ENCODE peak calls at places on chromosomes 11 and 22, in five cellular contexts. U, V, C, E and O are unnamed samples.
A peak's percentile ranks its signal among the peaks of the same experiment; 100 is the strongest.

GRCh38 chr11:5123802-5124521 is 14.2 kb downstream of the OR52A5 start:
- DNase-seq in U (peak; percentile 92), V (peak; percentile 58), C (peak; percentile 24), E (peak; percentile 19), O (peak; percentile 43)

GRCh38 chr11:65872555-65873279 is at the start of gene EFEMP2:
- DNase-seq in U (peak; percentile 70), V (no peak), C (peak; percentile 61), E (no peak), O (peak; percentile 96)

GRCh38 chr11:103542851-103543250 is 433.6 kb downstream of the DYNC2H1 start:
- DNase-seq in U (no peak), V (no peak), C (no peak), E (no peak), O (no peak)

GRCh38 chr22:29457730-29458129 is 19.3 kb downstream of the RFPL1 start:
- DNase-seq in U (peak; percentile 54), V (no peak), C (no peak), E (no peak), O (peak; percentile 94)

GRCh38 chr22:44595841-44596341 is 97.9 kb upstream of the RTL6 start:
- DNase-seq in U (no peak), V (no peak), C (no peak), E (no peak), O (no peak)

GRCh38 chr22:32957093-32957835 is 100.9 kb downstream of the SYN3 start:
- DNase-seq in U (no peak), V (no peak), C (no peak), E (no peak), O (no peak)

GRCh38 chr22:43007519-43008102 is 7.3 kb downstream of the PACSIN2 start:
- DNase-seq in U (peak; percentile 86), V (peak; percentile 72), C (no peak), E (no peak), O (peak; percentile 87)

GRCh38 chr22:37484115-37485005 is 1.8 kb downstream of the MFNG start:
- DNase-seq in U (no peak), V (peak; percentile 72), C (peak; percentile 80), E (peak; percentile 52), O (peak; percentile 87)

GRCh38 chr11:61347916-61348461 is 13.7 kb downstream of the CYB561A3 start:
- DNase-seq in U (no peak), V (no peak), C (no peak), E (no peak), O (peak; percentile 89)

GRCh38 chr11:116976941-116977570 is 121.2 kb downstream of the SIK3 start:
- DNase-seq in U (peak; percentile 27), V (no peak), C (no peak), E (no peak), O (no peak)

GRCh38 chr22:32539631-32540449 is 65.2 kb downstream of the FBXO7 start:
- DNase-seq in U (no peak), V (no peak), C (no peak), E (no peak), O (no peak)

GRCh38 chr11:78725200-78725599 is 150.5 kb upstream of the NARS2 start:
- DNase-seq in U (no peak), V (no peak), C (no peak), E (no peak), O (no peak)

DNA sequence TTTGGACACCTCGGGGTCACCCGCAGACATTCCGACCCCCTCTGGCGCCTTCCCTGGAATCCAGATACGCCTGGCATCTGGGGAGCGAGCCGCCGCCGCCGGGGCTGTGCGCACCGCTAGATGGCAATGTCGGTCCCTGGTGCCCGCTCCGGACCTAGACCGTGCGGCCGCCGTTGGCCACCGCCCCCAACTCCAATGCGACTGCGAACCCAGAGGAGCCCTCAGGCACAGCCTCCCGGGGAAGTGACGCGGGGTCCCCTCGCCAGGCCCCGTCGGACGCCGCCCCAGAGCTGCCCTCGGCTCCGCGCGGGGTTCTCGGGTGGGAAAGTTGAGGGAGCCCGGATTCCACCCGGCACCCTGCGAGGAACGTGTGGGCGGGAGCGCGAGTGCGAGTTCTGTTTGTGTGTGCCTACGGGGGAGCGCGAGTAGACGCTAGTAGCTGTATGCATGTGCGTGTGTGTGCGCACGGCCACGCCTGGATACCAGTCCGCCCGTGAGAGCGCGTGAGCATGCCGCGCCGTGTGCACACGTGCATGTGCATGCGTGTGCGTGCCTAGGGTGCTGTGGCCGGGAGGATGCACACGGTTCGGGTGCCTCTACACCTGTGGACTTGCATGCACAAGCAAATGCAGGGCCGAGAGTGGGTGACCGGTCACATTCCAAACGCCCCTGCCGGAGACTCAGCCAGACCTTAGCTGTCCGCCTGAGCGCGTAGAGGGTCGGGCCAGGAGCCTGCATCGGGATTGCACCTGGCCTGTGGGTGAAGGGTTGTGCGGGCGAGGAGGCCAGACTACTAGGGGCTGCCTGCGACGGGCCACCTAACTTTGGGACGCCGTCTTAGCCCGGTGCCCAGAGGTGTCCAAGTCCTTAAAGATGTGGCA is 1.9 kb downstream of the CHRM4 start:
- DNase-seq in U (peak; percentile 83), V (peak; percentile 73), C (peak; percentile 67), E (no peak), O (peak; percentile 100)
- H3K27ac ChIP-seq in U (no peak overlapping the region), V (no peak overlapping the region), C (no peak overlapping the region), E (no peak overlapping the region), O (no peak overlapping the region)

GRCh38 chr11:122161191-122161590 is 45.2 kb upstream of the BLID start:
- DNase-seq in U (no peak), V (no peak), C (no peak), E (no peak), O (no peak)

GRCh38 chr11:122162095-122162494 is 46.1 kb upstream of the BLID start:
- DNase-seq in U (peak; percentile 64), V (no peak), C (no peak), E (no peak), O (peak; percentile 26)

GRCh38 chr11:122157540-122158173 is 41.6 kb upstream of the BLID start:
- DNase-seq in U (peak; percentile 55), V (no peak), C (no peak), E (no peak), O (no peak)

GRCh38 chr11:122159861-122160260 is 43.8 kb upstream of the BLID start:
- DNase-seq in U (no peak), V (no peak), C (no peak), E (no peak), O (no peak)

DNA sequence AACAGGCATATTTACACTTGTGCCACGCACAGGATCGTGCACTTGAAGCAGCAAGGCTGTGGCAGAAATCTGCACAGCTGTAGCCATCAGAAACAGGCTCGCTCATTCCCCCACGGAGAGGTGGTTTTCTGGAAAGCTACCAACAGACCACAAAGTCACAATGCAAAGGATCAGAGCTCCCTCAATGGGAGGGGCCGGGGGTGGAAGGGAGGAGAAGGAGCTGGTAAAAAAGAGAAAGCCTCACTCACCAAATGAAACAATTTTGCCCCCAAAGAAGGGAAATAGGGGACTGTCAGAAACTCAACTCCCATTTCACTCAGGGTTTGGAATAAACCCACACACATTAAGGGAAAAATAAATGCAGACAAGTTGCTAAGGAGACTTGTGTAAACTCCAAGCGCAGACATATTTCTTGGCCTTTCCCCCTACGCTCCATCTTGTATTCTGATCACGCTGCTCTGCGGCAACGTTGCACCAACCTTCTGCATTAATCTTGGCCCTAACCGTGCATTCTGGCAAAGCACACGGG is 43.2 kb upstream of the BLID start:
- DNase-seq in U (peak; percentile 69), V (no peak), C (peak; percentile 20), E (no peak), O (no peak)
- H3K27ac ChIP-seq in U (peak overlapping the region; percentile 91), V (peak overlapping the region; percentile 49), C (peak overlapping the region; percentile 72), E (no peak overlapping the region), O (peak overlapping the region; percentile 95)

GRCh38 chr11:113885897-113886296 is 10.5 kb upstream of the USP28 start:
- DNase-seq in U (no peak), V (no peak), C (no peak), E (no peak), O (peak; percentile 6)
- H3K27ac ChIP-seq in U (no peak overlapping the region), V (no peak overlapping the region), C (no peak overlapping the region), E (no peak overlapping the region), O (no peak overlapping the region)

GRCh38 chr11:62443390-62444201 is 24.8 kb downstream of the SCGB1A1 start:
- DNase-seq in U (peak; percentile 76), V (no peak), C (peak; percentile 31), E (no peak), O (peak; percentile 79)
- H3K27ac ChIP-seq in U (peak overlapping the region; percentile 91), V (peak overlapping the region; percentile 37), C (peak overlapping the region; percentile 77), E (no peak overlapping the region), O (peak overlapping the region; percentile 80)

GRCh38 chr22:28025866-28026575 is 107.0 kb upstream of the PITPNB start:
- DNase-seq in U (no peak), V (peak; percentile 10), C (peak; percentile 4), E (no peak), O (peak; percentile 18)

GRCh38 chr22:28025333-28025732 is 106.3 kb upstream of the PITPNB start:
- DNase-seq in U (no peak), V (peak; percentile 18), C (peak; percentile 1), E (no peak), O (peak; percentile 26)

GRCh38 chr22:28029201-28029948 is 110.3 kb upstream of the PITPNB start:
- DNase-seq in U (peak; percentile 27), V (peak; percentile 82), C (peak; percentile 45), E (no peak), O (peak; percentile 92)

GRCh38 chr22:28029962-28030361 is 110.9 kb upstream of the PITPNB start:
- DNase-seq in U (no peak), V (no peak), C (no peak), E (no peak), O (peak; percentile 63)

DNA sequence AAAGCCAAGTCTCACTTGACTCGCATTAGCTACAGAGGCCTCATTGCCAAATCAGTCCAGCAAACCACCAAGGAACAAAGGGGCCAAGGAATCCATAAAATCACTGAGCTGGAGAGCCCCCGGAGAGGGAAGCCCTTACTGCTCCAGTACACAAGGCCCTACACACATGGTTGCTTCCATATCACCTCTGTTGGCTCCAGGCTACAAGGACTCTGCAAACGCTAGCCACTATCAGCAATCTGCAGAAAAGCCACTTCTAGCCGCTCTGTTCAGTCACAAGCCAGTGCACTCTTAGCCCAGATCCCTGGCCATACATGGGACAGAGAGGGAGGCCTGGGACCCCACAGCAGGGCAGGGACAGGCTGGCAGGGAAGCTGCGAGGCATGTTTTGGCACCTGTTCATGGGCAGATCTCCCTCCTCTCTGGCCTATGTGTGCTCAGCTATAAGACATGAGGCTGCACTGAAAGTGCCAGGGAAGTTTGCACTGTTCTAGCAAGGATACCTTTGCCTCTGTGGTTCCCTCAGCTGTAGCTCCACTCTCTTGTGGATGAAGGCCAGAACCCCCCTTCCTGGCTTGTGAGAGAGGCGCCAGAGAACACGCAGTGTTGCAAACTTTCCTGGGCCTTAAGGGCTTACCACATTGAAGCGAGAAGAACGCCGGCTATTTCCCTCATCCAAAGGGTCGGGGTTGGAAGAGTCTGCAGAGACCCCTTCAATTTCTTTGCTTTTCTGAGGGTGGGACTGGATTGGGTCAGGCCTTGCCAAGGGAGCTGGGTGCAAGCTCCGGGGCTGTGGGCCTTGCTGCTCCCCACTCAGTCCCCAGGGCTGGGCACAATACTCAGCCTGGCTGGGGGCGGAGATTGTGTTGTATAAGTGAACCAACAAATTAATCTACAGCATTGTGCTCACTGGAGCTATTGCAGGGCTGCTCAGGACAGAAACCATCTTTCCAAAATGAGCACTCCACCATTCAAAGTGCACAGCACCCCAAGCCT is 108.7 kb upstream of the PITPNB start:
- DNase-seq in U (no peak), V (no peak), C (no peak), E (no peak), O (peak; percentile 2)
- H3K27ac ChIP-seq in U (no peak overlapping the region), V (no peak overlapping the region), C (peak overlapping the region; percentile 81), E (no peak overlapping the region), O (no peak overlapping the region)

DNA sequence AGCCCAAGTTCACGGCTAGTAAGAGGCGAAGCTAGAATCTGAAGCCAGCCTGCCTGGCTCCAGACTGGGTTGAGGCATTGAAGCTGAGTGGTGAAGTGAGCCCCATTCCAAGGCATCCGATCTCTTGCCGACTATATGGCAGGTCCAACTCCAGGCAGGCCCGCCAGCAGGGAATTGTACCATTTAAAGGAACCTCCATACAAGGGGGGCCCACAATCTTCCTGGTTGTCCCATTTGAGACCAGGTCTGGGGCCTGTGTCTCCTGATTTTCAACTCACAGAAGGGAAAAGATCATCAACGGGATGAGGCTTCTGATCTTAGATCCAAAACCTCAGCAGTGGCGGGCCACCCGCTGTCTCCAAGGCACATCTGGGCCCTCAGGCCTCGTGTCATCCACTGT is 4.1 kb downstream of the SCN2B start:
- DNase-seq in U (no peak), V (no peak), C (no peak), E (no peak), O (peak; percentile 62)
- H3K27ac ChIP-seq in U (no peak overlapping the region), V (no peak overlapping the region), C (no peak overlapping the region), E (no peak overlapping the region), O (no peak overlapping the region)